ENCODE peak calls at places on chromosomes 6 and 20, in eight cellular contexts. One of them, this sample, is unnamed.

GRCh38 chr20:5033566-5033965 is 32.3 kb upstream of the SLC23A2 start:
- DNase-seq in activated naive CD4-positive, alpha-beta T cell: no peak
- DNase-seq in GM23248: peak
- DNase-seq in ecto neural progenitor cell: no peak
- DNase-seq in IMR-90: peak
- DNase-seq in GM12865: no peak
- DNase-seq in fibroblast of pulmonary artery: peak
- DNase-seq in ELF-1: no peak
- DNase-seq in this sample: peak

GRCh38 chr20:10670521-10671220 is 3.1 kb downstream of the JAG1 start:
- DNase-seq in IMR-90: peak
- DNase-seq in GM23248: no peak
- DNase-seq in ELF-1: no peak
- DNase-seq in GM12865: peak
- DNase-seq in ecto neural progenitor cell: no peak
- DNase-seq in fibroblast of pulmonary artery: no peak
- DNase-seq in activated naive CD4-positive, alpha-beta T cell: no peak
- DNase-seq in this sample: no peak

GRCh38 chr6:13354331-13355042 is 26.1 kb upstream of the TBC1D7 start:
- DNase-seq in GM12865: no peak
- DNase-seq in IMR-90: peak
- DNase-seq in GM23248: peak
- DNase-seq in fibroblast of pulmonary artery: peak
- DNase-seq in ELF-1: peak
- DNase-seq in activated naive CD4-positive, alpha-beta T cell: no peak
- DNase-seq in ecto neural progenitor cell: no peak
- DNase-seq in this sample: peak

GRCh38 chr6:121619013-121619412 is 183.6 kb downstream of the GJA1 start:
- DNase-seq in activated naive CD4-positive, alpha-beta T cell: no peak
- DNase-seq in ecto neural progenitor cell: no peak
- DNase-seq in GM12865: no peak
- DNase-seq in ELF-1: peak
- DNase-seq in IMR-90: no peak
- DNase-seq in fibroblast of pulmonary artery: no peak
- DNase-seq in GM23248: no peak
- DNase-seq in this sample: no peak

GRCh38 chr6:143187173-143187908 is 126.7 kb downstream of the AIG1 start:
- DNase-seq in fibroblast of pulmonary artery: peak
- DNase-seq in ELF-1: no peak
- DNase-seq in IMR-90: peak
- DNase-seq in GM23248: peak
- DNase-seq in ecto neural progenitor cell: no peak
- DNase-seq in GM12865: no peak
- DNase-seq in activated naive CD4-positive, alpha-beta T cell: no peak
- DNase-seq in this sample: peak

GRCh38 chr20:58695895-58696375 is 3.3 kb downstream of the NPEPL1 start:
- DNase-seq in IMR-90: no peak
- DNase-seq in fibroblast of pulmonary artery: no peak
- DNase-seq in ELF-1: no peak
- DNase-seq in GM23248: no peak
- DNase-seq in GM12865: no peak
- DNase-seq in activated naive CD4-positive, alpha-beta T cell: no peak
- DNase-seq in ecto neural progenitor cell: no peak
- DNase-seq in this sample: no peak

GRCh38 chr20:32333988-32334885 is 23.9 kb upstream of the ASXL1 start:
- DNase-seq in ecto neural progenitor cell: no peak
- DNase-seq in GM23248: no peak
- DNase-seq in ELF-1: no peak
- DNase-seq in fibroblast of pulmonary artery: peak
- DNase-seq in IMR-90: no peak
- DNase-seq in activated naive CD4-positive, alpha-beta T cell: no peak
- DNase-seq in GM12865: peak
- DNase-seq in this sample: no peak

GRCh38 chr20:52294106-52294628 is 102.6 kb upstream of the ZFP64 start:
- DNase-seq in GM12865: no peak
- DNase-seq in IMR-90: no peak
- DNase-seq in fibroblast of pulmonary artery: peak
- DNase-seq in ELF-1: no peak
- DNase-seq in GM23248: peak
- DNase-seq in ecto neural progenitor cell: no peak
- DNase-seq in activated naive CD4-positive, alpha-beta T cell: no peak
- DNase-seq in this sample: no peak

GRCh38 chr20:62745959-62746288 is 37.3 kb downstream of the NTSR1 start:
- DNase-seq in IMR-90: no peak
- DNase-seq in activated naive CD4-positive, alpha-beta T cell: no peak
- DNase-seq in GM12865: no peak
- DNase-seq in fibroblast of pulmonary artery: no peak
- DNase-seq in GM23248: no peak
- DNase-seq in ecto neural progenitor cell: no peak
- DNase-seq in ELF-1: no peak
- DNase-seq in this sample: no peak

GRCh38 chr20:38975539-38976120 is 13.5 kb downstream of the DHX35 start:
- DNase-seq in GM12865: no peak
- DNase-seq in activated naive CD4-positive, alpha-beta T cell: no peak
- DNase-seq in ecto neural progenitor cell: no peak
- DNase-seq in IMR-90: peak
- DNase-seq in ELF-1: no peak
- DNase-seq in GM23248: peak
- DNase-seq in fibroblast of pulmonary artery: no peak
- DNase-seq in this sample: no peak

GRCh38 chr6:34521463-34522288 is 34.5 kb downstream of the SPDEF start:
- DNase-seq in ELF-1: no peak
- DNase-seq in GM23248: no peak
- DNase-seq in GM12865: no peak
- DNase-seq in activated naive CD4-positive, alpha-beta T cell: no peak
- DNase-seq in IMR-90: no peak
- DNase-seq in ecto neural progenitor cell: no peak
- DNase-seq in fibroblast of pulmonary artery: no peak
- DNase-seq in this sample: no peak

GRCh38 chr6:1622220-1622841 is 12.6 kb downstream of the FOXC1 start:
- DNase-seq in GM12865: no peak
- DNase-seq in IMR-90: no peak
- DNase-seq in fibroblast of pulmonary artery: no peak
- DNase-seq in ecto neural progenitor cell: no peak
- DNase-seq in ELF-1: no peak
- DNase-seq in GM23248: no peak
- DNase-seq in activated naive CD4-positive, alpha-beta T cell: no peak
- DNase-seq in this sample: no peak

GRCh38 chr6:144327081-144327480 is 41.9 kb downstream of the UTRN start:
- DNase-seq in activated naive CD4-positive, alpha-beta T cell: no peak
- DNase-seq in GM23248: no peak
- DNase-seq in ELF-1: peak
- DNase-seq in GM12865: no peak
- DNase-seq in IMR-90: no peak
- DNase-seq in ecto neural progenitor cell: no peak
- DNase-seq in fibroblast of pulmonary artery: peak
- DNase-seq in this sample: no peak

GRCh38 chr6:150712502-150713252 is 113.0 kb downstream of the PLEKHG1 start:
- DNase-seq in ecto neural progenitor cell: no peak
- DNase-seq in fibroblast of pulmonary artery: no peak
- DNase-seq in GM23248: no peak
- DNase-seq in ELF-1: no peak
- DNase-seq in IMR-90: no peak
- DNase-seq in GM12865: no peak
- DNase-seq in activated naive CD4-positive, alpha-beta T cell: no peak
- DNase-seq in this sample: no peak

GRCh38 chr20:38790210-38791053 is 15.1 kb upstream of the PPP1R16B start:
- DNase-seq in activated naive CD4-positive, alpha-beta T cell: peak
- DNase-seq in GM12865: peak
- DNase-seq in fibroblast of pulmonary artery: peak
- DNase-seq in ELF-1: peak
- DNase-seq in IMR-90: peak
- DNase-seq in GM23248: peak
- DNase-seq in ecto neural progenitor cell: no peak
- DNase-seq in this sample: peak

GRCh38 chr6:149750136-149750609 is 632 bp downstream of the PCMT1 start:
- DNase-seq in GM23248: peak
- DNase-seq in activated naive CD4-positive, alpha-beta T cell: peak
- DNase-seq in ELF-1: peak
- DNase-seq in GM12865: peak
- DNase-seq in ecto neural progenitor cell: no peak
- DNase-seq in fibroblast of pulmonary artery: peak
- DNase-seq in IMR-90: peak
- DNase-seq in this sample: peak